ENCODE peak calls at places on chromosomes 2 and 18, in seven cellular contexts. H is cardiac fibroblast, J is Calu3, S is RWPE1, T is mesothelial cell of epicardium, A is tibial artery, D is OCI-LY7. O is an unnamed sample.

GRCh38 chr2:28407976-28408690 is 15.5 kb downstream of the FOSL2 start:
- DNase-seq in H (no peak), J (no peak), S (no peak), T (no peak), A (peak; percentile 67), D (no peak), O (no peak)

GRCh38 chr18:27501651-27502050 is 316.5 kb upstream of the CHST9 start:
- DNase-seq in H (no peak), J (no peak), S (no peak), T (no peak), A (no peak), D (no peak), O (no peak)

GRCh38 chr2:41657231-41657630 is 390.6 kb upstream of the PKDCC start:
- DNase-seq in H (peak; percentile 52), J (no peak), S (no peak), T (no peak), A (no peak), D (no peak), O (no peak)

GRCh38 chr2:46702537-46702936 is 213.1 kb downstream of the MCFD2 start:
- DNase-seq in H (no peak), J (no peak), S (no peak), T (no peak), A (no peak), D (no peak), O (no peak)

GRCh38 chr2:240269380-240269779 is 128.9 kb upstream of the OTOS start:
- DNase-seq in H (no peak), J (no peak), S (no peak), T (no peak), A (peak; percentile 78), D (no peak), O (no peak)

GRCh38 chr18:63241739-63242138 is 77.8 kb downstream of the BCL2 start:
- DNase-seq in H (no peak), J (no peak), S (no peak), T (no peak), A (no peak), D (no peak), O (no peak)

GRCh38 chr2:28643911-28644334 is 107.7 kb upstream of the PPP1CB start:
- DNase-seq in H (peak; percentile 76), J (no peak), S (peak; percentile 94), T (no peak), A (no peak), D (no peak), O (no peak)

GRCh38 chr2:202418027-202418426 is 41.9 kb downstream of the BMPR2 start:
- DNase-seq in H (no peak), J (no peak), S (no peak), T (no peak), A (no peak), D (no peak), O (no peak)

GRCh38 chr18:55419132-55419938 is 168.7 kb downstream of the TCF4 start:
- DNase-seq in H (peak; percentile 54), J (no peak), S (no peak), T (no peak), A (no peak), D (no peak), O (peak; percentile 15)

GRCh38 chr2:162085090-162085891 is 11.3 kb upstream of the DPP4 start:
- DNase-seq in H (peak; percentile 86), J (no peak), S (no peak), T (no peak), A (no peak), D (no peak), O (no peak)

GRCh38 chr2:120898961-120899360 is 163.3 kb downstream of the GLI2 start:
- DNase-seq in H (no peak), J (no peak), S (no peak), T (no peak), A (no peak), D (no peak), O (no peak)

GRCh38 chr2:36705326-36706020 is 9.0 kb downstream of the VIT start:
- DNase-seq in H (no peak), J (no peak), S (no peak), T (no peak), A (no peak), D (no peak), O (no peak)

DNA sequence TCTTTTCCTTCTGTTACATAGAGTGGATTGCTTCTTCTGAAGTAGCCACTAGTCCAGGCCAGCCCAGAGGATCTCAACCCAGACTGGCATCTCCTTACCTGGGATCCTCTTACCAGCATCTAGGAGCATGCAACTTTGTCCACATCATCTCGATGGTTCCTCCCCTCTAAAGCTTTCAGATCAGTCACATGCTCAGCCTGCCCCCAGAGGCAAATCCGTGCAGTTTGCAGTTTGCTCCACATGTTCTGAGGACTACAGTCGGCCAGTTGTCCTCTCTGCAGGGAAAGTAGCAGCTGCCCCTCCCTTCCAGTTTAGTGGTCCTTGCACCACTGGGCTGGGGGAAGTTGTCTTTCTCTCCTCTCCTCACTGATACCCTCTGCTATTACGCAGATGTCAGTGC is 259.8 kb upstream of the APCDD1 start:
- DNase-seq in H (peak; percentile 12), J (no peak), S (no peak), T (no peak), A (no peak), D (no peak), O (no peak)
- TF ChIP-seq CTCF in H (no peak), J (no peak), S (no peak), T (no peak), A (no peak), D (peak; percentile 25), O (no peak)

GRCh38 chr2:54083021-54083420 is 32.4 kb upstream of the ACYP2 start:
- DNase-seq in H (no peak), J (no peak), S (no peak), T (no peak), A (no peak), D (no peak), O (no peak)

GRCh38 chr2:54083440-54083839 is 32.0 kb upstream of the ACYP2 start:
- DNase-seq in H (no peak), J (no peak), S (no peak), T (no peak), A (no peak), D (no peak), O (no peak)

GRCh38 chr2:54085069-54085468 is 30.3 kb upstream of the ACYP2 start:
- DNase-seq in H (no peak), J (no peak), S (no peak), T (no peak), A (no peak), D (no peak), O (no peak)

GRCh38 chr2:54086157-54086556 is 29.3 kb upstream of the ACYP2 start:
- DNase-seq in H (no peak), J (no peak), S (no peak), T (no peak), A (no peak), D (no peak), O (no peak)

GRCh38 chr2:54084600-54084999 is 30.8 kb upstream of the ACYP2 start:
- DNase-seq in H (peak; percentile 39), J (peak; percentile 39), S (no peak), T (no peak), A (no peak), D (no peak), O (peak; percentile 18)
- TF ChIP-seq CTCF in H (peak; percentile 43), J (no peak), S (no peak), T (no peak), A (peak; percentile 29), D (no peak), O (no peak)

GRCh38 chr2:86035883-86036789 is 69.5 kb downstream of the POLR1A start:
- DNase-seq in H (peak; percentile 86), J (no peak), S (peak; percentile 25), T (no peak), A (peak; percentile 81), D (peak; percentile 94), O (peak; percentile 42)
- TF ChIP-seq CTCF in H (peak; percentile 63), J (no peak), S (no peak), T (no peak), A (peak; percentile 16), D (peak; percentile 67), O (no peak)

GRCh38 chr18:7566244-7566586 is 901 bp upstream of the PTPRM start:
- DNase-seq in H (no peak), J (no peak), S (no peak), T (no peak), A (no peak), D (no peak), O (no peak)

GRCh38 chr18:7565677-7566076 is 1.4 kb upstream of the PTPRM start:
- DNase-seq in H (no peak), J (no peak), S (no peak), T (no peak), A (no peak), D (no peak), O (no peak)

GRCh38 chr18:7568426-7568825 is 1.3 kb downstream of the PTPRM start:
- DNase-seq in H (peak; percentile 38), J (peak; percentile 50), S (no peak), T (peak; percentile 43), A (peak; percentile 73), D (no peak), O (peak; percentile 72)

GRCh38 chr18:7567487-7568425 is 640 bp downstream of the PTPRM start:
- DNase-seq in H (peak; percentile 73), J (peak; percentile 59), S (peak; percentile 26), T (peak; percentile 39), A (peak; percentile 80), D (no peak), O (peak; percentile 47)

DNA sequence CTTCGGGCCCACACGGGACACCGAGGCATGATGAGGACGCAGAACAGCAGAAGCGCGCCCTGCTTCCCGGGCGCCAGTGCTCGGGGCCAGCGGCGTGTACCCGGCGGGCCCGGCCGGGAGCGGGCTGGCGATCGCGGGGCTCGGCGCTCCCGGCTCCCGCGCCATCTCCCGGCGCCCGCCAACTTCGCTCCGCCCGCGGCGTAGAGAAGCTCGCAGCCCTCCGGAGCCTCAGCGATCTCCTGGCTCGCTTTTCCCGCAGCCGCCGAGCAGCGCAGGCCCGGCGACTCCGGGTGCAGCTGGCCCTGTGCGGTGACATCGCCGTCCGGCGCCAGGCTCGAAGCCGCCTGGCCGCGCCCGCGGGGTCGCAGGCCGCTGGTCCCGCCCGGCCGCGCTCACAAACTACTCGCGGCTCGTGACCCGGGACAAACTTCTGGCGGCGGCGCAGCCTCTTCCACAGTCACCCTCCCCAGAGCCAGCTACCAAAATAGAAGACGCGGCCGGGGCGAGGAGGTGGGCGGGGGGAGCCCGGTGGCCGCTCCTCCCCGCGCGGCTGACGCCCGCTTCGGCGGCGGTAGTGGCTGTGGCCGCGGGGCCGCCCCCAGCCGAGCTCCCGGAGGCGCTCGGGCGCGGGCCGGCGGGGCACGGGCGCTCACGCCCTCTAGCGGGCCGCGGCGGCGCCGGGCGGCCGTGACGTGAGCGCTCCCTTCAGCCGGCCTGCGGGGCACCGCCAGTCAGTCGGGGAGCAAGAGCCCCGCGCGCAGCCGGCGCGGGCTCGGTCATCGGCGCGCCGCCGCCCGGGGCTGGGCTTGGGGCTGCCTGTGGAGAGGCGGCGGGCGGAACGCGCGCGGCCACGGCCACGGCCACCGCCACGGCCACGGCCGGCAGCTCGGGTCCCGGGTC is at the start of gene PTPRM:
- DNase-seq in H (peak; percentile 90), J (peak; percentile 86), S (peak; percentile 68), T (peak; percentile 65), A (peak; percentile 97), D (no peak), O (peak; percentile 90)
- TF ChIP-seq CTCF in H (no peak), J (no peak), S (peak; percentile 88), T (peak; percentile 11), A (peak; percentile 90), D (no peak), O (no peak)

DNA sequence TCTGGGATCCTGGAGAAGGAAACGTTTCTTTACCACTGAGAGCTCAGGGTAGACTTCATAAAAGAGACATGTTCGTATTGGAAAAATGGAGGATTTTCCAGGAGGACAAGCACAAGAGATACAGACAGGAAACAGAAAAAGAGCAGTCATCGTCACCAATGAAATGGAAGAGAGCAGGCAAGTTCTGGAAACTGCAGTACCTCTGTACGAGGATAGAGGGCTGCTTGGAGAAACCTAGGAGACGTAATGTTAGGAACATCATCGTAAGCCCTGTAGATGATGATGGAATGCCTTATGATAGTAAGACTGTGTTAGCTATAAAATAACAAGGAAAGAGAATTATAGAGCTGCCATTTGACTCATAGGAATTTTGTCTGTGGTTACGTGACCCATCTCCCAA is 121.1 kb upstream of the KLHL14 start:
- DNase-seq in H (no peak), J (no peak), S (no peak), T (no peak), A (no peak), D (no peak), O (no peak)
- TF ChIP-seq CTCF in H (peak; percentile 27), J (no peak), S (no peak), T (no peak), A (no peak), D (peak; percentile 34), O (peak; percentile 38)